ENCODE peak calls at places on chromosomes 12 and 14, in eight cellular contexts. One of them, this sample, is unnamed.

GRCh38 chr12:109930028-109930800 is 30.1 kb downstream of the TCHP start:
- DNase-seq in IMR-90: peak
- DNase-seq in caudate nucleus: no peak
- DNase-seq in stimulated activated CD8-positive, alpha-beta memory T cell treated with anti-CD3 and anti-CD28 coated beads, Interleukin-12 subunit alpha, Interleukin-12 subunit beta, amount 100 ng/mL, for 4 hours: no peak
- DNase-seq in amniotic stem cell: no peak
- DNase-seq in COR-L47: no peak
- DNase-seq in Daoy: no peak
- DNase-seq in GM04503: no peak
- DNase-seq in this sample: no peak

GRCh38 chr14:100428727-100429126 is 105.6 kb downstream of the SLC25A47 start:
- DNase-seq in IMR-90: peak
- DNase-seq in caudate nucleus: peak
- DNase-seq in stimulated activated CD8-positive, alpha-beta memory T cell treated with anti-CD3 and anti-CD28 coated beads, Interleukin-12 subunit alpha, Interleukin-12 subunit beta, amount 100 ng/mL, for 4 hours: no peak
- DNase-seq in amniotic stem cell: no peak
- DNase-seq in COR-L47: no peak
- DNase-seq in Daoy: peak
- DNase-seq in GM04503: no peak
- DNase-seq in this sample: no peak

GRCh38 chr12:67957383-67957782 is 31.9 kb upstream of the IFNG-AS1 start:
- DNase-seq in IMR-90: no peak
- DNase-seq in caudate nucleus: no peak
- DNase-seq in stimulated activated CD8-positive, alpha-beta memory T cell treated with anti-CD3 and anti-CD28 coated beads, Interleukin-12 subunit alpha, Interleukin-12 subunit beta, amount 100 ng/mL, for 4 hours: no peak
- DNase-seq in amniotic stem cell: no peak
- DNase-seq in COR-L47: peak
- DNase-seq in Daoy: no peak
- DNase-seq in GM04503: no peak
- DNase-seq in this sample: no peak

GRCh38 chr14:54564071-54564798 is 2.7 kb upstream of the SAMD4A start:
- DNase-seq in IMR-90: peak
- DNase-seq in caudate nucleus: no peak
- DNase-seq in stimulated activated CD8-positive, alpha-beta memory T cell treated with anti-CD3 and anti-CD28 coated beads, Interleukin-12 subunit alpha, Interleukin-12 subunit beta, amount 100 ng/mL, for 4 hours: no peak
- DNase-seq in amniotic stem cell: no peak
- DNase-seq in COR-L47: peak
- DNase-seq in Daoy: peak
- DNase-seq in GM04503: no peak
- DNase-seq in this sample: no peak

GRCh38 chr12:81136519-81136918 is 58.6 kb downstream of the ACSS3 start:
- DNase-seq in IMR-90: no peak
- DNase-seq in caudate nucleus: no peak
- DNase-seq in stimulated activated CD8-positive, alpha-beta memory T cell treated with anti-CD3 and anti-CD28 coated beads, Interleukin-12 subunit alpha, Interleukin-12 subunit beta, amount 100 ng/mL, for 4 hours: no peak
- DNase-seq in amniotic stem cell: no peak
- DNase-seq in COR-L47: no peak
- DNase-seq in Daoy: no peak
- DNase-seq in GM04503: no peak
- DNase-seq in this sample: no peak

GRCh38 chr12:132888852-132889251 is 1.4 kb upstream of the CHFR start:
- DNase-seq in IMR-90: no peak
- DNase-seq in caudate nucleus: no peak
- DNase-seq in stimulated activated CD8-positive, alpha-beta memory T cell treated with anti-CD3 and anti-CD28 coated beads, Interleukin-12 subunit alpha, Interleukin-12 subunit beta, amount 100 ng/mL, for 4 hours: no peak
- DNase-seq in amniotic stem cell: no peak
- DNase-seq in COR-L47: no peak
- DNase-seq in Daoy: no peak
- DNase-seq in GM04503: no peak
- DNase-seq in this sample: no peak

GRCh38 chr12:46368138-46368537 is 4.4 kb downstream of the SLC38A2 start:
- DNase-seq in IMR-90: no peak
- DNase-seq in caudate nucleus: peak
- DNase-seq in stimulated activated CD8-positive, alpha-beta memory T cell treated with anti-CD3 and anti-CD28 coated beads, Interleukin-12 subunit alpha, Interleukin-12 subunit beta, amount 100 ng/mL, for 4 hours: no peak
- DNase-seq in amniotic stem cell: no peak
- DNase-seq in COR-L47: no peak
- DNase-seq in Daoy: no peak
- DNase-seq in GM04503: no peak
- DNase-seq in this sample: no peak

GRCh38 chr12:119718141-119718540 is 50.2 kb downstream of the PRKAB1 start:
- DNase-seq in IMR-90: no peak
- DNase-seq in caudate nucleus: no peak
- DNase-seq in stimulated activated CD8-positive, alpha-beta memory T cell treated with anti-CD3 and anti-CD28 coated beads, Interleukin-12 subunit alpha, Interleukin-12 subunit beta, amount 100 ng/mL, for 4 hours: no peak
- DNase-seq in amniotic stem cell: no peak
- DNase-seq in COR-L47: no peak
- DNase-seq in Daoy: no peak
- DNase-seq in GM04503: no peak
- DNase-seq in this sample: no peak

GRCh38 chr14:101855958-101856357 is 94.4 kb downstream of the PPP2R5C start:
- DNase-seq in IMR-90: no peak
- DNase-seq in caudate nucleus: no peak
- DNase-seq in stimulated activated CD8-positive, alpha-beta memory T cell treated with anti-CD3 and anti-CD28 coated beads, Interleukin-12 subunit alpha, Interleukin-12 subunit beta, amount 100 ng/mL, for 4 hours: no peak
- DNase-seq in amniotic stem cell: no peak
- DNase-seq in COR-L47: no peak
- DNase-seq in Daoy: no peak
- DNase-seq in GM04503: no peak
- DNase-seq in this sample: no peak

GRCh38 chr12:131380220-131380957 is 330.5 kb upstream of the SFSWAP start:
- DNase-seq in IMR-90: no peak
- DNase-seq in caudate nucleus: no peak
- DNase-seq in stimulated activated CD8-positive, alpha-beta memory T cell treated with anti-CD3 and anti-CD28 coated beads, Interleukin-12 subunit alpha, Interleukin-12 subunit beta, amount 100 ng/mL, for 4 hours: no peak
- DNase-seq in amniotic stem cell: no peak
- DNase-seq in COR-L47: no peak
- DNase-seq in Daoy: no peak
- DNase-seq in GM04503: no peak
- DNase-seq in this sample: no peak

GRCh38 chr14:99727096-99727870 is 43.2 kb downstream of the CYP46A1 start:
- DNase-seq in IMR-90: no peak
- DNase-seq in caudate nucleus: no peak
- DNase-seq in stimulated activated CD8-positive, alpha-beta memory T cell treated with anti-CD3 and anti-CD28 coated beads, Interleukin-12 subunit alpha, Interleukin-12 subunit beta, amount 100 ng/mL, for 4 hours: no peak
- DNase-seq in amniotic stem cell: no peak
- DNase-seq in COR-L47: no peak
- DNase-seq in Daoy: peak
- DNase-seq in GM04503: no peak
- DNase-seq in this sample: no peak

GRCh38 chr12:57182918-57183575 is 33.5 kb upstream of the NXPH4 start:
- DNase-seq in IMR-90: peak
- DNase-seq in caudate nucleus: peak
- DNase-seq in stimulated activated CD8-positive, alpha-beta memory T cell treated with anti-CD3 and anti-CD28 coated beads, Interleukin-12 subunit alpha, Interleukin-12 subunit beta, amount 100 ng/mL, for 4 hours: peak
- DNase-seq in amniotic stem cell: no peak
- DNase-seq in COR-L47: peak
- DNase-seq in Daoy: peak
- DNase-seq in GM04503: no peak
- DNase-seq in this sample: no peak

GRCh38 chr12:97760601-97761000 is 298.0 kb downstream of the RMST start:
- DNase-seq in IMR-90: no peak
- DNase-seq in caudate nucleus: no peak
- DNase-seq in stimulated activated CD8-positive, alpha-beta memory T cell treated with anti-CD3 and anti-CD28 coated beads, Interleukin-12 subunit alpha, Interleukin-12 subunit beta, amount 100 ng/mL, for 4 hours: no peak
- DNase-seq in amniotic stem cell: no peak
- DNase-seq in COR-L47: no peak
- DNase-seq in Daoy: no peak
- DNase-seq in GM04503: no peak
- DNase-seq in this sample: no peak

GRCh38 chr14:94119071-94119470 is 8.5 kb downstream of the IFI27 start:
- DNase-seq in IMR-90: no peak
- DNase-seq in caudate nucleus: no peak
- DNase-seq in stimulated activated CD8-positive, alpha-beta memory T cell treated with anti-CD3 and anti-CD28 coated beads, Interleukin-12 subunit alpha, Interleukin-12 subunit beta, amount 100 ng/mL, for 4 hours: no peak
- DNase-seq in amniotic stem cell: no peak
- DNase-seq in COR-L47: no peak
- DNase-seq in Daoy: no peak
- DNase-seq in GM04503: no peak
- DNase-seq in this sample: no peak

GRCh38 chr12:99824900-99825562 is 159.7 kb downstream of the ANKS1B start:
- DNase-seq in IMR-90: no peak
- DNase-seq in caudate nucleus: no peak
- DNase-seq in stimulated activated CD8-positive, alpha-beta memory T cell treated with anti-CD3 and anti-CD28 coated beads, Interleukin-12 subunit alpha, Interleukin-12 subunit beta, amount 100 ng/mL, for 4 hours: no peak
- DNase-seq in amniotic stem cell: no peak
- DNase-seq in COR-L47: no peak
- DNase-seq in Daoy: no peak
- DNase-seq in GM04503: no peak
- DNase-seq in this sample: no peak

GRCh38 chr14:60565211-60565610 is 56.3 kb downstream of the SIX6 start:
- DNase-seq in IMR-90: peak
- DNase-seq in caudate nucleus: no peak
- DNase-seq in stimulated activated CD8-positive, alpha-beta memory T cell treated with anti-CD3 and anti-CD28 coated beads, Interleukin-12 subunit alpha, Interleukin-12 subunit beta, amount 100 ng/mL, for 4 hours: no peak
- DNase-seq in amniotic stem cell: no peak
- DNase-seq in COR-L47: no peak
- DNase-seq in Daoy: peak
- DNase-seq in GM04503: peak
- DNase-seq in this sample: peak

GRCh38 chr14:36091096-36091495 is 85.4 kb downstream of the PTCSC3 start:
- DNase-seq in IMR-90: peak
- DNase-seq in caudate nucleus: no peak
- DNase-seq in stimulated activated CD8-positive, alpha-beta memory T cell treated with anti-CD3 and anti-CD28 coated beads, Interleukin-12 subunit alpha, Interleukin-12 subunit beta, amount 100 ng/mL, for 4 hours: no peak
- DNase-seq in amniotic stem cell: peak
- DNase-seq in COR-L47: no peak
- DNase-seq in Daoy: peak
- DNase-seq in GM04503: peak
- DNase-seq in this sample: peak

GRCh38 chr12:132427999-132428871 is 61.7 kb upstream of the FBRSL1 start:
- DNase-seq in IMR-90: no peak
- DNase-seq in caudate nucleus: no peak
- DNase-seq in stimulated activated CD8-positive, alpha-beta memory T cell treated with anti-CD3 and anti-CD28 coated beads, Interleukin-12 subunit alpha, Interleukin-12 subunit beta, amount 100 ng/mL, for 4 hours: no peak
- DNase-seq in amniotic stem cell: no peak
- DNase-seq in COR-L47: peak
- DNase-seq in Daoy: no peak
- DNase-seq in GM04503: no peak
- DNase-seq in this sample: no peak

GRCh38 chr14:94599656-94600004 is 12.6 kb upstream of the SERPINA3 start:
- DNase-seq in IMR-90: no peak
- DNase-seq in caudate nucleus: no peak
- DNase-seq in stimulated activated CD8-positive, alpha-beta memory T cell treated with anti-CD3 and anti-CD28 coated beads, Interleukin-12 subunit alpha, Interleukin-12 subunit beta, amount 100 ng/mL, for 4 hours: no peak
- DNase-seq in amniotic stem cell: no peak
- DNase-seq in COR-L47: no peak
- DNase-seq in Daoy: peak
- DNase-seq in GM04503: no peak
- DNase-seq in this sample: no peak

GRCh38 chr14:38774162-38774561 is 328.9 kb downstream of the SEC23A start:
- DNase-seq in IMR-90: no peak
- DNase-seq in caudate nucleus: no peak
- DNase-seq in stimulated activated CD8-positive, alpha-beta memory T cell treated with anti-CD3 and anti-CD28 coated beads, Interleukin-12 subunit alpha, Interleukin-12 subunit beta, amount 100 ng/mL, for 4 hours: no peak
- DNase-seq in amniotic stem cell: no peak
- DNase-seq in COR-L47: no peak
- DNase-seq in Daoy: no peak
- DNase-seq in GM04503: no peak
- DNase-seq in this sample: no peak

GRCh38 chr12:116432321-116432750 is 126.8 kb upstream of the MAP1LC3B2 start:
- DNase-seq in IMR-90: peak
- DNase-seq in caudate nucleus: no peak
- DNase-seq in stimulated activated CD8-positive, alpha-beta memory T cell treated with anti-CD3 and anti-CD28 coated beads, Interleukin-12 subunit alpha, Interleukin-12 subunit beta, amount 100 ng/mL, for 4 hours: no peak
- DNase-seq in amniotic stem cell: no peak
- DNase-seq in COR-L47: no peak
- DNase-seq in Daoy: no peak
- DNase-seq in GM04503: peak
- DNase-seq in this sample: peak

GRCh38 chr12:49974231-49974675 is 1.5 kb downstream of the AQP6 start:
- DNase-seq in IMR-90: peak
- DNase-seq in caudate nucleus: peak
- DNase-seq in stimulated activated CD8-positive, alpha-beta memory T cell treated with anti-CD3 and anti-CD28 coated beads, Interleukin-12 subunit alpha, Interleukin-12 subunit beta, amount 100 ng/mL, for 4 hours: no peak
- DNase-seq in amniotic stem cell: peak
- DNase-seq in COR-L47: no peak
- DNase-seq in Daoy: peak
- DNase-seq in GM04503: no peak
- DNase-seq in this sample: peak

GRCh38 chr14:63677891-63678379 is 36.3 kb upstream of the WDR89 start:
- DNase-seq in IMR-90: peak
- DNase-seq in caudate nucleus: no peak
- DNase-seq in stimulated activated CD8-positive, alpha-beta memory T cell treated with anti-CD3 and anti-CD28 coated beads, Interleukin-12 subunit alpha, Interleukin-12 subunit beta, amount 100 ng/mL, for 4 hours: no peak
- DNase-seq in amniotic stem cell: peak
- DNase-seq in COR-L47: no peak
- DNase-seq in Daoy: peak
- DNase-seq in GM04503: peak
- DNase-seq in this sample: peak

GRCh38 chr14:88987516-88987915 is 163.1 kb downstream of the TTC8 start:
- DNase-seq in IMR-90: no peak
- DNase-seq in caudate nucleus: no peak
- DNase-seq in stimulated activated CD8-positive, alpha-beta memory T cell treated with anti-CD3 and anti-CD28 coated beads, Interleukin-12 subunit alpha, Interleukin-12 subunit beta, amount 100 ng/mL, for 4 hours: no peak
- DNase-seq in amniotic stem cell: no peak
- DNase-seq in COR-L47: no peak
- DNase-seq in Daoy: peak
- DNase-seq in GM04503: no peak
- DNase-seq in this sample: no peak

GRCh38 chr12:89225808-89226368 is 126.4 kb downstream of the DUSP6 start:
- DNase-seq in IMR-90: peak
- DNase-seq in caudate nucleus: no peak
- DNase-seq in stimulated activated CD8-positive, alpha-beta memory T cell treated with anti-CD3 and anti-CD28 coated beads, Interleukin-12 subunit alpha, Interleukin-12 subunit beta, amount 100 ng/mL, for 4 hours: no peak
- DNase-seq in amniotic stem cell: no peak
- DNase-seq in COR-L47: no peak
- DNase-seq in Daoy: peak
- DNase-seq in GM04503: peak
- DNase-seq in this sample: peak

GRCh38 chr14:67442139-67442906 is 30.4 kb upstream of the PLEK2 start:
- DNase-seq in IMR-90: no peak
- DNase-seq in caudate nucleus: no peak
- DNase-seq in stimulated activated CD8-positive, alpha-beta memory T cell treated with anti-CD3 and anti-CD28 coated beads, Interleukin-12 subunit alpha, Interleukin-12 subunit beta, amount 100 ng/mL, for 4 hours: no peak
- DNase-seq in amniotic stem cell: no peak
- DNase-seq in COR-L47: no peak
- DNase-seq in Daoy: no peak
- DNase-seq in GM04503: no peak
- DNase-seq in this sample: no peak

GRCh38 chr12:115963030-115963480 is 314.4 kb downstream of the MED13L start:
- DNase-seq in IMR-90: peak
- DNase-seq in caudate nucleus: no peak
- DNase-seq in stimulated activated CD8-positive, alpha-beta memory T cell treated with anti-CD3 and anti-CD28 coated beads, Interleukin-12 subunit alpha, Interleukin-12 subunit beta, amount 100 ng/mL, for 4 hours: no peak
- DNase-seq in amniotic stem cell: peak
- DNase-seq in COR-L47: no peak
- DNase-seq in Daoy: peak
- DNase-seq in GM04503: no peak
- DNase-seq in this sample: no peak

GRCh38 chr12:269216-269615 is 6.6 kb upstream of the SLC6A13 start:
- DNase-seq in IMR-90: peak
- DNase-seq in caudate nucleus: no peak
- DNase-seq in stimulated activated CD8-positive, alpha-beta memory T cell treated with anti-CD3 and anti-CD28 coated beads, Interleukin-12 subunit alpha, Interleukin-12 subunit beta, amount 100 ng/mL, for 4 hours: no peak
- DNase-seq in amniotic stem cell: no peak
- DNase-seq in COR-L47: no peak
- DNase-seq in Daoy: no peak
- DNase-seq in GM04503: no peak
- DNase-seq in this sample: no peak

GRCh38 chr12:71054551-71054950 is 103.2 kb downstream of the TSPAN8 start:
- DNase-seq in IMR-90: no peak
- DNase-seq in caudate nucleus: no peak
- DNase-seq in stimulated activated CD8-positive, alpha-beta memory T cell treated with anti-CD3 and anti-CD28 coated beads, Interleukin-12 subunit alpha, Interleukin-12 subunit beta, amount 100 ng/mL, for 4 hours: no peak
- DNase-seq in amniotic stem cell: no peak
- DNase-seq in COR-L47: no peak
- DNase-seq in Daoy: no peak
- DNase-seq in GM04503: no peak
- DNase-seq in this sample: no peak

GRCh38 chr12:120080043-120080400 is 36.5 kb downstream of the RAB35 start:
- DNase-seq in IMR-90: no peak
- DNase-seq in caudate nucleus: no peak
- DNase-seq in stimulated activated CD8-positive, alpha-beta memory T cell treated with anti-CD3 and anti-CD28 coated beads, Interleukin-12 subunit alpha, Interleukin-12 subunit beta, amount 100 ng/mL, for 4 hours: no peak
- DNase-seq in amniotic stem cell: no peak
- DNase-seq in COR-L47: no peak
- DNase-seq in Daoy: no peak
- DNase-seq in GM04503: no peak
- DNase-seq in this sample: no peak

GRCh38 chr12:91991397-91992187 is 154.1 kb downstream of the BTG1 start:
- DNase-seq in IMR-90: no peak
- DNase-seq in caudate nucleus: no peak
- DNase-seq in stimulated activated CD8-positive, alpha-beta memory T cell treated with anti-CD3 and anti-CD28 coated beads, Interleukin-12 subunit alpha, Interleukin-12 subunit beta, amount 100 ng/mL, for 4 hours: no peak
- DNase-seq in amniotic stem cell: no peak
- DNase-seq in COR-L47: no peak
- DNase-seq in Daoy: no peak
- DNase-seq in GM04503: no peak
- DNase-seq in this sample: no peak

GRCh38 chr12:117125275-117125613 is 26.0 kb upstream of the TESC start:
- DNase-seq in IMR-90: peak
- DNase-seq in caudate nucleus: no peak
- DNase-seq in stimulated activated CD8-positive, alpha-beta memory T cell treated with anti-CD3 and anti-CD28 coated beads, Interleukin-12 subunit alpha, Interleukin-12 subunit beta, amount 100 ng/mL, for 4 hours: no peak
- DNase-seq in amniotic stem cell: peak
- DNase-seq in COR-L47: no peak
- DNase-seq in Daoy: no peak
- DNase-seq in GM04503: no peak
- DNase-seq in this sample: no peak

GRCh38 chr14:104317975-104318557 is 179.7 kb downstream of the KIF26A start:
- DNase-seq in IMR-90: no peak
- DNase-seq in caudate nucleus: no peak
- DNase-seq in stimulated activated CD8-positive, alpha-beta memory T cell treated with anti-CD3 and anti-CD28 coated beads, Interleukin-12 subunit alpha, Interleukin-12 subunit beta, amount 100 ng/mL, for 4 hours: no peak
- DNase-seq in amniotic stem cell: no peak
- DNase-seq in COR-L47: no peak
- DNase-seq in Daoy: no peak
- DNase-seq in GM04503: no peak
- DNase-seq in this sample: no peak

GRCh38 chr12:110853856-110854255 is 7.1 kb downstream of the CCDC63 start:
- DNase-seq in IMR-90: no peak
- DNase-seq in caudate nucleus: no peak
- DNase-seq in stimulated activated CD8-positive, alpha-beta memory T cell treated with anti-CD3 and anti-CD28 coated beads, Interleukin-12 subunit alpha, Interleukin-12 subunit beta, amount 100 ng/mL, for 4 hours: no peak
- DNase-seq in amniotic stem cell: no peak
- DNase-seq in COR-L47: no peak
- DNase-seq in Daoy: no peak
- DNase-seq in GM04503: no peak
- DNase-seq in this sample: no peak

This sample was measured in GM04504.